ENCODE peak calls at places on chromosomes 11 and 22, in five cellular contexts. R, M, X, Y and E are unnamed samples.

GRCh38 chr11:107857550-107858216 is 904 bp downstream of the SLC35F2 start:
- DNase-seq in R (peak; percentile 29), M (no peak), X (peak; percentile 41), Y (no peak), E (no peak)

GRCh38 chr11:34065505-34066203 is 14.1 kb downstream of the CAPRIN1 start:
- DNase-seq in R (peak; percentile 49), M (no peak), X (peak; percentile 59), Y (no peak), E (no peak)

GRCh38 chr11:1028291-1028540 is 8.3 kb downstream of the MUC6 start:
- DNase-seq in R (no peak), M (no peak), X (no peak), Y (no peak), E (no peak)

GRCh38 chr11:113974741-113975470 is at the start of gene HTR3A:
- DNase-seq in R (no peak), M (peak; percentile 73), X (no peak), Y (peak; percentile 78), E (peak; percentile 22)

GRCh38 chr11:64451856-64452255 is 92.9 kb downstream of the RPS6KA4 start:
- DNase-seq in R (no peak), M (no peak), X (no peak), Y (no peak), E (no peak)

GRCh38 chr11:17405232-17406005 is 17.0 kb upstream of the KCNJ11 start:
- DNase-seq in R (peak; percentile 24), M (peak; percentile 37), X (peak; percentile 7), Y (peak; percentile 71), E (no peak)

GRCh38 chr11:120894207-120894989 is 129.5 kb upstream of the TBCEL start:
- DNase-seq in R (no peak), M (no peak), X (no peak), Y (no peak), E (no peak)

GRCh38 chr22:27984723-27985122 is 65.7 kb upstream of the PITPNB start:
- DNase-seq in R (no peak), M (no peak), X (no peak), Y (no peak), E (no peak)

GRCh38 chr11:95443386-95443785 is 212.4 kb upstream of the SESN3 start:
- DNase-seq in R (no peak), M (no peak), X (no peak), Y (no peak), E (no peak)

GRCh38 chr11:46238078-46238966 is 39.1 kb upstream of the CREB3L1 start:
- DNase-seq in R (peak; percentile 61), M (peak; percentile 77), X (peak; percentile 63), Y (peak; percentile 84), E (peak; percentile 59)

GRCh38 chr11:123338266-123338800 is 91.7 kb upstream of the GRAMD1B start:
- DNase-seq in R (no peak), M (no peak), X (no peak), Y (no peak), E (no peak)

GRCh38 chr11:3021125-3021524 is 29.0 kb upstream of the NAP1L4 start:
- DNase-seq in R (peak; percentile 23), M (peak; percentile 32), X (peak; percentile 16), Y (peak; percentile 81), E (peak; percentile 43)

GRCh38 chr11:128890216-128890542 is 977 bp upstream of the KCNJ5 start:
- DNase-seq in R (no peak), M (no peak), X (no peak), Y (no peak), E (no peak)

GRCh38 chr11:20013346-20014066 is 146.8 kb downstream of the DBX1 start:
- DNase-seq in R (peak; percentile 38), M (no peak), X (peak; percentile 39), Y (no peak), E (no peak)

GRCh38 chr11:47786373-47786772 is 19.2 kb upstream of the FNBP4 start:
- DNase-seq in R (peak; percentile 13), M (no peak), X (peak; percentile 50), Y (no peak), E (no peak)

GRCh38 chr11:65968600-65969482 is 7.3 kb downstream of the SART1 start:
- DNase-seq in R (no peak), M (no peak), X (no peak), Y (no peak), E (no peak)
- TF ChIP-seq CTCF in R (no peak), M (no peak), X (no peak), Y (no peak), E (no peak)

DNA sequence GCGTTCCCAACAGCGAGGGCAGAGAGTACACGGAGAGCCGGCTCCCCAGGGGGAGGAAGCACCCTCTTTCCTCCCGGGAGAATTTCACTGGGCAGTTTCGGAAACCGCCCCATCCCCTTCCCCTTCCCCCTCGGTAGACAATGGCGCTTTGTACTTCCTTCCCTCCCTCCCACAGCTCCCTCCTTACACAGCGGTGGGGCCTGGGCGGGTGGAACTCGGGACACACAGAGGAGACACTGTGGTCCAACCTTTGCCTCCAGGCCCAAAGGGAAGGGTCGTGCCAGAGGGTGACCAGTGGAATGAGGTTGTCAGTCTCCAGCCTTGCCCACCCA is 4.3 kb downstream of the SMTN start:
- DNase-seq in R (no peak), M (no peak), X (no peak), Y (peak; percentile 66), E (no peak)
- TF ChIP-seq CTCF in R (no peak), M (no peak), X (no peak), Y (no peak), E (peak; percentile 6)

GRCh38 chr11:71426413-71426812 is 21.8 kb downstream of the DHCR7 start:
- DNase-seq in R (no peak), M (no peak), X (no peak), Y (no peak), E (no peak)
- TF ChIP-seq CTCF in R (no peak), M (no peak), X (no peak), Y (no peak), E (no peak)

GRCh38 chr22:22408731-22409696 is 99.5 kb downstream of the ZNF280B start:
- DNase-seq in R (peak; percentile 5), M (peak; percentile 53), X (peak; percentile 4), Y (peak; percentile 63), E (no peak)
- TF ChIP-seq CTCF in R (peak; percentile 52), M (peak; percentile 48), X (peak; percentile 24), Y (peak; percentile 66), E (peak; percentile 67)

GRCh38 chr11:70606248-70606950 is 208.1 kb downstream of the CTTN start:
- DNase-seq in R (no peak), M (no peak), X (no peak), Y (no peak), E (no peak)

GRCh38 chr11:70608568-70609314 is 210.4 kb downstream of the CTTN start:
- DNase-seq in R (peak; percentile 56), M (peak; percentile 41), X (peak; percentile 49), Y (peak; percentile 51), E (no peak)

GRCh38 chr11:70605846-70606245 is 207.5 kb downstream of the CTTN start:
- DNase-seq in R (no peak), M (no peak), X (no peak), Y (no peak), E (no peak)

GRCh38 chr11:70606951-70607330 is 208.6 kb downstream of the CTTN start:
- DNase-seq in R (no peak), M (peak; percentile 30), X (no peak), Y (no peak), E (no peak)

GRCh38 chr11:70607561-70607960 is 209.2 kb downstream of the CTTN start:
- DNase-seq in R (no peak), M (no peak), X (no peak), Y (no peak), E (no peak)
- TF ChIP-seq CTCF in R (no peak), M (no peak), X (no peak), Y (no peak), E (no peak)